ENCODE peak calls at places on chromosomes 3 and 15, in nine cellular contexts. One of them, this sample, is unnamed.

GRCh38 chr3:185960518-185961288 is 22.9 kb upstream of the TRA2B start:
- DNase-seq in EH: no peak
- DNase-seq in substantia nigra: no peak
- DNase-seq in EL: no peak
- DNase-seq in activated naive CD4-positive, alpha-beta T cell treated with anti-CD3 and anti-CD28 coated beads, Interleukin-2, amount 10 ng/mL, durations not matched to agents 7 days and 5 days: no peak
- DNase-seq in epithelial cell of esophagus: no peak
- DNase-seq in iPS DF 19.7: no peak
- DNase-seq in GM12892: no peak
- DNase-seq in cardiac muscle cell: no peak
- DNase-seq in this sample: no peak

GRCh38 chr3:169964176-169964575 is 2.4 kb upstream of the SEC62 start:
- DNase-seq in EH: peak; percentile 73
- DNase-seq in substantia nigra: no peak
- DNase-seq in EL: peak; percentile 79
- DNase-seq in activated naive CD4-positive, alpha-beta T cell treated with anti-CD3 and anti-CD28 coated beads, Interleukin-2, amount 10 ng/mL, durations not matched to agents 7 days and 5 days: no peak
- DNase-seq in epithelial cell of esophagus: peak; percentile 29
- DNase-seq in iPS DF 19.7: no peak
- DNase-seq in GM12892: no peak
- DNase-seq in cardiac muscle cell: no peak
- DNase-seq in this sample: no peak

GRCh38 chr3:189941125-189941524 is 179.6 kb downstream of the P3H2 start:
- DNase-seq in EH: no peak
- DNase-seq in substantia nigra: no peak
- DNase-seq in EL: no peak
- DNase-seq in activated naive CD4-positive, alpha-beta T cell treated with anti-CD3 and anti-CD28 coated beads, Interleukin-2, amount 10 ng/mL, durations not matched to agents 7 days and 5 days: no peak
- DNase-seq in epithelial cell of esophagus: no peak
- DNase-seq in iPS DF 19.7: no peak
- DNase-seq in GM12892: no peak
- DNase-seq in cardiac muscle cell: no peak
- DNase-seq in this sample: no peak

GRCh38 chr3:134449277-134449676 is 36.5 kb downstream of the ANAPC13 start:
- DNase-seq in EH: peak; percentile 70
- DNase-seq in substantia nigra: peak; percentile 82
- DNase-seq in EL: peak; percentile 56
- DNase-seq in activated naive CD4-positive, alpha-beta T cell treated with anti-CD3 and anti-CD28 coated beads, Interleukin-2, amount 10 ng/mL, durations not matched to agents 7 days and 5 days: peak; percentile 23
- DNase-seq in epithelial cell of esophagus: peak; percentile 76
- DNase-seq in iPS DF 19.7: peak; percentile 30
- DNase-seq in GM12892: no peak
- DNase-seq in cardiac muscle cell: peak; percentile 44
- DNase-seq in this sample: no peak

GRCh38 chr15:32849769-32850668 is 132.2 kb downstream of the GREM1 start:
- DNase-seq in EH: peak; percentile 97
- DNase-seq in substantia nigra: no peak
- DNase-seq in EL: peak; percentile 93
- DNase-seq in activated naive CD4-positive, alpha-beta T cell treated with anti-CD3 and anti-CD28 coated beads, Interleukin-2, amount 10 ng/mL, durations not matched to agents 7 days and 5 days: no peak
- DNase-seq in epithelial cell of esophagus: peak; percentile 93
- DNase-seq in iPS DF 19.7: no peak
- DNase-seq in GM12892: no peak
- DNase-seq in cardiac muscle cell: no peak
- DNase-seq in this sample: no peak

GRCh38 chr3:124627501-124627908 is 102.7 kb upstream of the UMPS start:
- DNase-seq in EH: peak; percentile 31
- DNase-seq in substantia nigra: no peak
- DNase-seq in EL: no peak
- DNase-seq in activated naive CD4-positive, alpha-beta T cell treated with anti-CD3 and anti-CD28 coated beads, Interleukin-2, amount 10 ng/mL, durations not matched to agents 7 days and 5 days: no peak
- DNase-seq in epithelial cell of esophagus: no peak
- DNase-seq in iPS DF 19.7: no peak
- DNase-seq in GM12892: no peak
- DNase-seq in cardiac muscle cell: peak; percentile 49
- DNase-seq in this sample: no peak

GRCh38 chr3:155791190-155791589 is 14.9 kb downstream of the C3orf33 start:
- DNase-seq in EH: peak; percentile 16
- DNase-seq in substantia nigra: no peak
- DNase-seq in EL: peak; percentile 21
- DNase-seq in activated naive CD4-positive, alpha-beta T cell treated with anti-CD3 and anti-CD28 coated beads, Interleukin-2, amount 10 ng/mL, durations not matched to agents 7 days and 5 days: no peak
- DNase-seq in epithelial cell of esophagus: peak; percentile 72
- DNase-seq in iPS DF 19.7: no peak
- DNase-seq in GM12892: no peak
- DNase-seq in cardiac muscle cell: no peak
- DNase-seq in this sample: no peak

GRCh38 chr15:98292442-98293240 is 332.1 kb downstream of the ARRDC4 start:
- DNase-seq in EH: peak; percentile 35
- DNase-seq in substantia nigra: peak; percentile 4
- DNase-seq in EL: peak; percentile 34
- DNase-seq in activated naive CD4-positive, alpha-beta T cell treated with anti-CD3 and anti-CD28 coated beads, Interleukin-2, amount 10 ng/mL, durations not matched to agents 7 days and 5 days: peak; percentile 57
- DNase-seq in epithelial cell of esophagus: peak; percentile 50
- DNase-seq in iPS DF 19.7: peak; percentile 45
- DNase-seq in GM12892: peak; percentile 42
- DNase-seq in cardiac muscle cell: peak; percentile 70
- DNase-seq in this sample: peak; percentile 20

GRCh38 chr3:49745986-49746385 is 22.2 kb upstream of the GMPPB start:
- DNase-seq in EH: peak; percentile 69
- DNase-seq in substantia nigra: no peak
- DNase-seq in EL: peak; percentile 49
- DNase-seq in activated naive CD4-positive, alpha-beta T cell treated with anti-CD3 and anti-CD28 coated beads, Interleukin-2, amount 10 ng/mL, durations not matched to agents 7 days and 5 days: no peak
- DNase-seq in epithelial cell of esophagus: peak; percentile 90
- DNase-seq in iPS DF 19.7: no peak
- DNase-seq in GM12892: no peak
- DNase-seq in cardiac muscle cell: no peak
- DNase-seq in this sample: no peak

GRCh38 chr15:48675436-48675835 is 29.9 kb upstream of the FBN1 start:
- DNase-seq in EH: peak; percentile 47
- DNase-seq in substantia nigra: no peak
- DNase-seq in EL: peak; percentile 33
- DNase-seq in activated naive CD4-positive, alpha-beta T cell treated with anti-CD3 and anti-CD28 coated beads, Interleukin-2, amount 10 ng/mL, durations not matched to agents 7 days and 5 days: no peak
- DNase-seq in epithelial cell of esophagus: no peak
- DNase-seq in iPS DF 19.7: no peak
- DNase-seq in GM12892: no peak
- DNase-seq in cardiac muscle cell: no peak
- DNase-seq in this sample: no peak

GRCh38 chr3:62870321-62870720 is 4.9 kb downstream of the CADPS start:
- DNase-seq in EH: peak; percentile 6
- DNase-seq in substantia nigra: no peak
- DNase-seq in EL: no peak
- DNase-seq in activated naive CD4-positive, alpha-beta T cell treated with anti-CD3 and anti-CD28 coated beads, Interleukin-2, amount 10 ng/mL, durations not matched to agents 7 days and 5 days: no peak
- DNase-seq in epithelial cell of esophagus: peak; percentile 70
- DNase-seq in iPS DF 19.7: no peak
- DNase-seq in GM12892: no peak
- DNase-seq in cardiac muscle cell: no peak
- DNase-seq in this sample: no peak